ENCODE peak calls at places on chromosomes 13 and 19, in six cellular contexts. J, A, S, Y, W and U are unnamed samples.

GRCh38 chr13:59176775-59177174 is 987.0 kb downstream of the DIAPH3 start:
- DNase-seq in W (no peak), Y (no peak), S (no peak), J (no peak), A (no peak), U (no peak)

GRCh38 chr19:35753634-35754364 is 3.0 kb downstream of the HSPB6 start:
- DNase-seq in A (no peak), J (no peak), Y (no peak), S (no peak), W (no peak), U (no peak)

GRCh38 chr13:113920606-113921306 is 53.1 kb downstream of the C13orf46 start:
- DNase-seq in W (no peak), A (no peak), Y (no peak), J (no peak), S (no peak), U (no peak)

GRCh38 chr13:25948910-25949309 is 102.9 kb downstream of the SHISA2 start:
- DNase-seq in J (no peak), A (no peak), S (peak; percentile 9), W (no peak), Y (no peak), U (no peak)

GRCh38 chr19:45667620-45668341 is at the start of gene GIPR:
- DNase-seq in S (no peak), Y (peak; percentile 78), W (no peak), A (peak; percentile 87), J (peak; percentile 71), U (peak; percentile 52)

GRCh38 chr19:41363371-41363752 is 587 bp downstream of the B9D2 start:
- DNase-seq in W (no peak), A (no peak), Y (no peak), S (no peak), J (no peak), U (no peak)

GRCh38 chr19:56144396-56144795 is 3.3 kb downstream of the ZNF444 start:
- DNase-seq in W (no peak), A (no peak), Y (no peak), S (no peak), J (no peak), U (no peak)

GRCh38 chr13:32938907-32939306 is 77.3 kb upstream of the KL start:
- DNase-seq in S (peak; percentile 8), J (no peak), W (peak; percentile 15), Y (no peak), A (no peak), U (no peak)

GRCh38 chr13:41061914-41062837 is 867 bp downstream of the WBP4 start:
- DNase-seq in A (no peak), Y (no peak), J (no peak), S (peak; percentile 81), W (peak; percentile 85), U (no peak)

GRCh38 chr19:7928334-7928706 is 2.4 kb upstream of the CTXN1 start:
- DNase-seq in S (no peak), Y (no peak), A (no peak), W (no peak), J (no peak), U (no peak)

GRCh38 chr13:95253033-95253432 is 48.2 kb downstream of the ABCC4 start:
- DNase-seq in A (no peak), W (no peak), Y (no peak), S (no peak), J (no peak), U (no peak)

GRCh38 chr13:98775844-98776598 is 23.5 kb upstream of the SLC15A1 start:
- DNase-seq in Y (no peak), J (no peak), W (no peak), A (peak; percentile 84), S (peak; percentile 62), U (no peak)

GRCh38 chr13:84985860-84986259 is 813.4 kb downstream of the SLITRK6 start:
- DNase-seq in S (no peak), A (no peak), W (no peak), J (no peak), Y (no peak), U (no peak)

GRCh38 chr13:113470073-113470472 is 16.8 kb upstream of the ADPRHL1 start:
- DNase-seq in S (no peak), Y (no peak), J (no peak), A (no peak), W (no peak), U (no peak)

GRCh38 chr19:44718441-44719261 is 19.7 kb downstream of the CEACAM16 start:
- DNase-seq in A (no peak), W (peak; percentile 94), Y (no peak), J (peak; percentile 75), S (peak; percentile 35), U (no peak)

GRCh38 chr19:47671499-47671898 is 41.7 kb upstream of the EHD2 start:
- DNase-seq in J (no peak), A (no peak), S (no peak), Y (no peak), W (no peak), U (no peak)

GRCh38 chr19:47179643-47180310 is 49.1 kb downstream of the SAE1 start:
- DNase-seq in S (no peak), J (no peak), A (peak; percentile 0), W (no peak), Y (no peak), U (no peak)

GRCh38 chr13:61765940-61766666 is 350.5 kb upstream of the PCDH20 start:
- DNase-seq in S (no peak), J (no peak), Y (no peak), W (no peak), A (peak; percentile 31), U (no peak)

GRCh38 chr13:61766667-61767058 is 351.0 kb upstream of the PCDH20 start:
- DNase-seq in W (no peak), Y (no peak), A (peak; percentile 30), J (no peak), S (no peak), U (no peak)

GRCh38 chr13:61768175-61768574 is 352.5 kb upstream of the PCDH20 start:
- DNase-seq in A (no peak), S (no peak), Y (no peak), W (no peak), J (no peak), U (no peak)

GRCh38 chr13:61761690-61762089 is 346.0 kb upstream of the PCDH20 start:
- DNase-seq in W (no peak), Y (no peak), A (no peak), S (no peak), J (no peak), U (no peak)

GRCh38 chr13:61765181-61765742 is 349.6 kb upstream of the PCDH20 start:
- DNase-seq in A (peak; percentile 29), Y (no peak), W (no peak), J (no peak), S (no peak), U (no peak)
- TF ChIP-seq CTCF in A (no peak), Y (no peak), W (no peak), J (no peak), S (no peak), U (no peak)

GRCh38 chr13:44193731-44194130 is 179.9 kb upstream of the SERP2 start:
- DNase-seq in W (no peak), A (no peak), Y (no peak), S (no peak), J (no peak), U (no peak)

GRCh38 chr13:44198826-44199225 is 174.8 kb upstream of the SERP2 start:
- DNase-seq in S (peak; percentile 36), Y (no peak), W (no peak), A (no peak), J (no peak), U (no peak)

GRCh38 chr13:44196186-44196751 is 177.4 kb upstream of the SERP2 start:
- DNase-seq in W (no peak), S (no peak), A (no peak), Y (peak; percentile 23), J (no peak), U (no peak)

GRCh38 chr13:44197791-44198770 is 175.5 kb upstream of the SERP2 start:
- DNase-seq in A (no peak), S (peak; percentile 33), Y (no peak), J (no peak), W (peak; percentile 39), U (no peak)

GRCh38 chr13:44199627-44200207 is 173.9 kb upstream of the SERP2 start:
- DNase-seq in W (no peak), A (no peak), Y (no peak), S (no peak), J (peak; percentile 44), U (no peak)
- TF ChIP-seq CTCF in W (no peak), A (no peak), Y (no peak), S (no peak), J (no peak), U (no peak)

GRCh38 chr13:66693656-66694055 is 536.5 kb downstream of the PCDH9 start:
- DNase-seq in S (no peak), W (peak; percentile 48), J (no peak), A (no peak), Y (no peak), U (no peak)

GRCh38 chr13:66689628-66690027 is 540.5 kb downstream of the PCDH9 start:
- DNase-seq in A (no peak), S (peak; percentile 54), J (no peak), Y (no peak), W (peak; percentile 70), U (no peak)

GRCh38 chr13:66691149-66691548 is 539.0 kb downstream of the PCDH9 start:
- DNase-seq in Y (no peak), A (no peak), S (no peak), J (no peak), W (no peak), U (no peak)

DNA sequence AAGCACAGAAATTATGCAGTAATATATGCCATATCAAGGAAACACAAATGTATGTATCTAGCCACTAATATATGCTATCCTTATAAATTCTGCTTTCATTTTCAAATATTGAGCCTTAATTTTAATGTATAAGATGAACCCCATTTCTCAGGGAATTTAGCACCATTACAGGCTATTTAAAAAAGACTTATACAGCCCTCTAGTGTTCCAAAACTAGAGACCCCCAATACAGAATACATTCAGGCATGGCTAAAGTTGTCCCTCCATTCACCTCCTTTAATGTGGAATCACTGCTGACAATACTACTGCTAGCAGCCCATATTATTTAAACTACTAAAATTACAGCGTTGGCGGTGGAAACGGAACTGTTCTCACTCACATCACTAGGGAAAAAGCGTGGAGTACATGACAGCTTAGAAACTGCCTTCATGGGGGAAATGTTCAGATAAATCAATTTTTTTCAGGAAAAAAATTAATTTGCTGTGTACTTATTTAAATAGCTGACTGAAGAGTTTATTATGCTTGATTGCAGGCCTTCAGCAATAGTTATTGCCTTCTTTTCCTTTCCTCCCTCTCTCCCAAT is 541.0 kb downstream of the PCDH9 start:
- DNase-seq in J (no peak), Y (no peak), S (peak; percentile 41), A (no peak), W (peak; percentile 39), U (no peak)
- TF ChIP-seq CTCF in J (no peak), Y (peak; percentile 34), S (peak; percentile 34), A (no peak), W (peak; percentile 29), U (peak; percentile 29)

DNA sequence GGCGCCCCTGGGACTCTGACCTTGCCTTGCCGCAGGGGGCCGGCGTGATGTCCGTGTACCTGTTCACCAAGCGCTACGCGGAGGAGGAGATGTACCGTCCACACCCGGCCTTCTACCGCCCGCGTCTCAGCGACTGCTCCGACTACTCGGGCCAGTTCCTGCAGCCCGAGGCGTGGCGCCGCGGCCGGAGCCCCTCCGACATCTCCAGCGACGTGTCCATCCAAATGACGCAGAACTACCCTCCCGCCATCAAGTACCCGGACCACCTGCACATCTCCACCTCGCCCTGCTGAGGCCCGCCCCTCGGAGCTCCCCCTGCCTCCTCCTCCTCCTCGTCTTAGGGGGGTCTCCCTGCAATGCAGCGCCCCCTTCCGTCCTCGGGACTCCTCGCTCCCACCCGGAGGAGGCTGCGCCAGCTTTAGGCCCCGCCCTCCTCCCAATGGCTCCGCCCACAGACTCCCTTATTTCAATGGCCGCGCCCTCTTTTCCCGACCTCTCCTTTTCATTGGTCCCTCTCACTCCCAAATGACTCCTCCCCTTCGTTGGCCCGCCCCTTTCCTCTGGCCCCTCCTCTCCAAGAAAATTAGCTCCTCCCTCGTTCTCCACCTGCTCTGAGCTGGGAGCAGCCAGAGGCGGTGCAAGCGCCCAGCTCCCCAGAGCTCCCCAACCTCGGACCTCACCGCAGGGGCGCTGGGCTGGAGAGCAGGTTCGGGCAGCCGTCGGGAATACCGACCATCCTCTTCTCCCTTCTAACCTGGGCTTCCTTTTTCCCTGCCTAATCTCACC is 20.5 kb upstream of the CACNG8 start:
- DNase-seq in W (no peak), A (no peak), J (no peak), Y (peak; percentile 15), S (no peak), U (peak; percentile 23)
- TF ChIP-seq CTCF in W (no peak), A (no peak), J (no peak), Y (no peak), S (no peak), U (peak; percentile 31)